ENCODE peak calls at places on chromosomes 12 and 14, in ten cellular contexts. Q is foreskin keratinocyte; L is prostate gland; C is brain microvascular endothelial cell; G is HCT116; W is heart right ventricle; R is CD8-positive, alpha-beta T cell; U is sigmoid colon; O is ovary; M is thoracic aorta. A is an unnamed sample. For H3K27me3, the result is how much of the 10 kb centered on the place peaks cover.

GRCh38 chr14:87643005-87643404 is 350.0 kb downstream of the GALC start:
- DNase-seq in Q (peak), L (no peak), C (no peak), G (no peak), W (no peak), R (no peak), U (peak), O (no peak), M (peak), A (no peak)

GRCh38 chr12:94286580-94287244 is 138.3 kb downstream of the PLXNC1 start:
- DNase-seq in Q (no peak), L (no peak), C (no peak), G (no peak), W (no peak), R (no peak), U (no peak), O (no peak), M (no peak), A (no peak)

GRCh38 chr14:99422220-99423010 is 58.2 kb downstream of the SETD3 start:
- DNase-seq in Q (no peak), L (no peak), C (no peak), G (no peak), W (no peak), R (no peak), U (no peak), O (no peak), M (no peak), A (no peak)

GRCh38 chr12:120259418-120260202 is 5.9 kb downstream of the PXN start:
- DNase-seq in Q (no peak), L (no peak), C (no peak), G (no peak), W (no peak), R (no peak), U (peak), O (no peak), M (no peak), A (no peak)

GRCh38 chr14:86003998-86004397 is 474.1 kb downstream of the FLRT2 start:
- DNase-seq in Q (peak), L (no peak), C (peak), G (no peak), W (no peak), R (no peak), U (no peak), O (no peak), M (no peak), A (no peak)

GRCh38 chr12:120534703-120535655 is 823 bp downstream of the RNF10 start:
- DNase-seq in Q (peak), L (peak), C (peak), G (no peak), W (peak), R (peak), U (no peak), O (peak), M (no peak), A (peak)

GRCh38 chr14:103520269-103520656 is 2.4 kb downstream of the CKB start:
- DNase-seq in Q (no peak), L (no peak), C (no peak), G (no peak), W (no peak), R (no peak), U (no peak), O (no peak), M (no peak), A (no peak)

GRCh38 chr14:77076118-77076631 is 21.9 kb upstream of the CIPC start:
- DNase-seq in Q (no peak), L (no peak), C (no peak), G (no peak), W (peak), R (no peak), U (peak), O (peak), M (no peak), A (no peak)

GRCh38 chr14:54786816-54787215 is 115.8 kb downstream of the GCH1 start:
- DNase-seq in Q (no peak), L (no peak), C (no peak), G (no peak), W (no peak), R (no peak), U (no peak), O (no peak), M (no peak), A (no peak)

GRCh38 chr14:101219896-101220703 is 316.6 kb upstream of the RTL1 start:
- DNase-seq in Q (no peak), L (no peak), C (no peak), G (no peak), W (no peak), R (no peak), U (peak), O (no peak), M (no peak), A (no peak)

GRCh38 chr12:120783197-120783596 is 57.6 kb downstream of the ACADS start:
- DNase-seq in Q (peak), L (no peak), C (no peak), G (peak), W (no peak), R (no peak), U (no peak), O (no peak), M (no peak), A (no peak)

GRCh38 chr12:70828391-70828790 is 92.1 kb downstream of the PTPRR start:
- DNase-seq in Q (no peak), L (no peak), C (peak), G (no peak), W (no peak), R (no peak), U (no peak), O (no peak), M (no peak), A (no peak)

GRCh38 chr14:93936245-93936644 is 9.1 kb downstream of the FAM181A start:
- DNase-seq in Q (no peak), L (no peak), C (no peak), G (no peak), W (no peak), R (no peak), U (no peak), O (no peak), M (no peak), A (no peak)

GRCh38 chr12:89995870-89996269 is 287.2 kb upstream of the ATP2B1 start:
- DNase-seq in Q (no peak), L (no peak), C (no peak), G (no peak), W (no peak), R (no peak), U (no peak), O (no peak), M (no peak), A (no peak)

GRCh38 chr12:132642846-132643835 is 24.6 kb downstream of the P2RX2 start:
- DNase-seq in Q (no peak), L (no peak), C (no peak), G (no peak), W (no peak), R (no peak), U (no peak), O (no peak), M (no peak), A (no peak)

GRCh38 chr14:58772814-58773620 is 135.3 kb downstream of the DACT1 start:
- DNase-seq in Q (no peak), L (no peak), C (no peak), G (peak), W (no peak), R (no peak), U (no peak), O (no peak), M (no peak), A (no peak)
- TF ChIP-seq CTCF in Q (no peak), L (no peak), C (no peak), G (no peak), W (no peak), R (no peak), U (no peak), O (no peak), M (no peak), A (no peak)

GRCh38 chr12:39074063-39074462 is 168.7 kb upstream of the CPNE8 start:
- DNase-seq in Q (no peak), L (no peak), C (no peak), G (no peak), W (no peak), R (no peak), U (no peak), O (no peak), M (no peak), A (no peak)

GRCh38 chr12:39081910-39082309 is 176.5 kb upstream of the CPNE8 start:
- DNase-seq in Q (no peak), L (no peak), C (no peak), G (no peak), W (no peak), R (no peak), U (no peak), O (no peak), M (no peak), A (no peak)

GRCh38 chr12:39071611-39072010 is 166.2 kb upstream of the CPNE8 start:
- DNase-seq in Q (no peak), L (no peak), C (no peak), G (no peak), W (no peak), R (no peak), U (no peak), O (no peak), M (no peak), A (no peak)

GRCh38 chr12:39072658-39073057 is 167.3 kb upstream of the CPNE8 start:
- DNase-seq in Q (no peak), L (no peak), C (no peak), G (no peak), W (no peak), R (no peak), U (no peak), O (no peak), M (no peak), A (no peak)

GRCh38 chr12:39077226-39077625 is 171.8 kb upstream of the CPNE8 start:
- DNase-seq in Q (no peak), L (no peak), C (no peak), G (no peak), W (no peak), R (no peak), U (no peak), O (no peak), M (no peak), A (no peak)
- H3K27me3 ChIP-seq in Q (under half), L (under half), C (under half), G (under half), W (under half), R (under half), U (under half), O (under half), M (under half), A (under half)

DNA sequence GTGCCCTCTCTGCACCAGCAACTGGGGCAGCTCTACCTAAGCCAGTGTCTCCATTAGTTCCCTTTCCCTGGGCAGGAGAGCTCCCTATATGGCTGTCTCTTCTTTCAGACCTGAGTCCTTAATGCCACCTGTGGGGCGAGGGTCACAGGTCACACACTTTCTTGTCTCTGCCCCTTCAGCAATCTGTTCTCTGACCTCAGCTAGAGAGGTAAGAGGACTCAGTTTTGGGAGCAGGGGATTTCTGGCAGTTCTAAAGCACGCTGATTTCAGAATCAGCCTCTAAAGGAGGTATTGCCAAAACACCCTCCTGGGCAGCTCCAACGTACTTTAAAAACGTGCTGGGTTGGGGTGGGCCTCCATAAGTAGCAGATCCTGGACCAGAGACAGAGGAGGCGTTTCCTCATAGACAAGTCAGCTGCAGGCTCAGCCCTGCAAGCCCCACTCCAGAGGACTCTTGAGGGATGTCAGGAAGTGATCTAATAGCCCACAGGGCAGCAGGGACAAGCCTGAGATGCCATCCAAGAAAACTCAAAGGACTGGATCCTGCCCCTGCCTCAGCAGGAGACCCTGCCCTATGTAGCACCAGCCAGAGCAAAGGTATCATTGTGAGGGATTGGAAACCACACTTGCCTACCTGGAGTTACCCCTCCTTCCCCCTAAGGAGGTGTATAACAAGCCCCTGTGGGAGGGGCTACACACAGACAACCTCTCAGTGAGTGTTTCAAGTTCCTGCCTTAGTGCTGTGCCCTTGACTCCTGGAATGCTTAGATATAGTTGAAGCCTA is 8.6 kb downstream of the CTDSP2 start:
- DNase-seq in Q (peak), L (no peak), C (peak), G (no peak), W (peak), R (no peak), U (no peak), O (no peak), M (no peak), A (no peak)
- H3K27ac ChIP-seq in Q (no peak), L (peak), C (no peak), G (no peak), W (peak), R (peak), U (peak), O (no peak), M (peak), A (peak)

GRCh38 chr12:115261249-115261648 is 577.3 kb upstream of the TBX3 start:
- DNase-seq in Q (no peak), L (no peak), C (no peak), G (no peak), W (no peak), R (no peak), U (no peak), O (no peak), M (no peak), A (no peak)
- TF ChIP-seq CTCF in Q (no peak), L (no peak), C (no peak), G (no peak), W (no peak), R (no peak), U (no peak), O (no peak), M (no peak), A (no peak)